ENCODE peak calls at places on chromosomes 7 and 10, in six cellular contexts. K is IMR-90, R is mucosa of descending colon, C is A673, O is stomach, V is cardiac muscle cell. I is an unnamed sample.
A peak's percentile ranks its signal among the peaks of the same experiment; 100 is the strongest.

GRCh38 chr7:11592699-11593098 is 239.3 kb downstream of the THSD7A start:
- DNase-seq in K (no peak), R (no peak), C (no peak), O (no peak), V (no peak), I (no peak)

GRCh38 chr7:36879021-36879420 is 154.7 kb upstream of the AOAH start:
- DNase-seq in K (no peak), R (no peak), C (no peak), O (no peak), V (no peak), I (no peak)

GRCh38 chr10:111209666-111210065 is 132.8 kb downstream of the ADRA2A start:
- DNase-seq in K (no peak), R (no peak), C (no peak), O (no peak), V (no peak), I (no peak)

GRCh38 chr7:70092314-70093303 is 494.3 kb downstream of the AUTS2 start:
- DNase-seq in K (peak; percentile 0), R (no peak), C (peak; percentile 86), O (no peak), V (peak; percentile 67), I (no peak)

GRCh38 chr7:4693152-4693551 is 11.1 kb downstream of the FOXK1 start:
- DNase-seq in K (no peak), R (no peak), C (no peak), O (no peak), V (no peak), I (no peak)

GRCh38 chr7:66741706-66742053 is 1.1 kb downstream of the RABGEF1 start:
- DNase-seq in K (peak; percentile 35), R (no peak), C (peak; percentile 45), O (no peak), V (peak; percentile 37), I (no peak)

GRCh38 chr7:101989101-101989500 is 171.7 kb downstream of the CUX1 start:
- DNase-seq in K (no peak), R (no peak), C (no peak), O (no peak), V (no peak), I (no peak)

GRCh38 chr10:96863922-96864543 is 31.9 kb downstream of the LCOR start:
- DNase-seq in K (peak; percentile 40), R (no peak), C (peak; percentile 31), O (no peak), V (peak; percentile 28), I (no peak)

GRCh38 chr7:30322656-30323355 is 38.4 kb downstream of the ZNRF2 start:
- DNase-seq in K (no peak), R (no peak), C (no peak), O (no peak), V (no peak), I (no peak)

GRCh38 chr7:51175992-51176388 is 140.6 kb downstream of the COBL start:
- DNase-seq in K (no peak), R (no peak), C (no peak), O (no peak), V (no peak), I (no peak)

GRCh38 chr7:29287366-29287765 is 92.8 kb downstream of the CHN2 start:
- DNase-seq in K (peak; percentile 31), R (no peak), C (no peak), O (no peak), V (peak; percentile 84), I (no peak)

GRCh38 chr10:87817291-87817872 is 644 bp downstream of the ATAD1 start:
- DNase-seq in K (peak; percentile 8), R (no peak), C (no peak), O (no peak), V (no peak), I (no peak)

GRCh38 chr7:102152672-102153585 is 133.7 kb upstream of the SH2B2 start:
- DNase-seq in K (peak; percentile 63), R (peak; percentile 51), C (no peak), O (no peak), V (peak; percentile 86), I (no peak)

GRCh38 chr7:37728747-37729146 is 45.2 kb downstream of the GPR141 start:
- DNase-seq in K (no peak), R (no peak), C (no peak), O (no peak), V (no peak), I (no peak)

GRCh38 chr7:134645935-134646334 is 718 bp upstream of the BPGM start:
- DNase-seq in K (peak; percentile 65), R (no peak), C (peak; percentile 19), O (no peak), V (peak; percentile 46), I (no peak)

GRCh38 chr7:68503400-68503799 is 1094.9 kb upstream of the AUTS2 start:
- DNase-seq in K (no peak), R (no peak), C (no peak), O (no peak), V (no peak), I (no peak)

GRCh38 chr7:129568240-129568639 is 43.3 kb upstream of the NRF1 start:
- DNase-seq in K (no peak), R (no peak), C (no peak), O (no peak), V (no peak), I (no peak)

GRCh38 chr7:23471090-23471859 is 984 bp upstream of the IGF2BP3 start:
- DNase-seq in K (peak; percentile 68), R (peak; percentile 53), C (peak; percentile 96), O (no peak), V (peak; percentile 82), I (no peak)

GRCh38 chr10:93566435-93567276 is at the start of gene FFAR4:
- DNase-seq in K (no peak), R (peak; percentile 80), C (no peak), O (peak; percentile 50), V (peak; percentile 8), I (peak; percentile 74)

GRCh38 chr10:77604063-77604462 is 33.5 kb downstream of the KCNMA1 start:
- DNase-seq in K (no peak), R (no peak), C (no peak), O (no peak), V (no peak), I (no peak)
- H3K4me1 ChIP-seq in K (peaks cover 27% of the 10 kb centered on the region), R (peaks cover 35% of the 10 kb centered on the region), C (no peaks in the 10 kb centered on the region), O (peaks cover 58% of the 10 kb centered on the region), V (no peaks in the 10 kb centered on the region), I (peaks cover 51% of the 10 kb centered on the region)

GRCh38 chr10:86415583-86415982 is 49.0 kb upstream of the GRID1 start:
- DNase-seq in K (no peak), R (no peak), C (no peak), O (no peak), V (no peak), I (no peak)
- H3K4me1 ChIP-seq in K (peaks cover 7% of the 10 kb centered on the region), R (no peaks in the 10 kb centered on the region), C (peaks cover 8% of the 10 kb centered on the region), O (peaks cover 41% of the 10 kb centered on the region), V (peaks cover 6% of the 10 kb centered on the region), I (peaks cover 20% of the 10 kb centered on the region)

DNA sequence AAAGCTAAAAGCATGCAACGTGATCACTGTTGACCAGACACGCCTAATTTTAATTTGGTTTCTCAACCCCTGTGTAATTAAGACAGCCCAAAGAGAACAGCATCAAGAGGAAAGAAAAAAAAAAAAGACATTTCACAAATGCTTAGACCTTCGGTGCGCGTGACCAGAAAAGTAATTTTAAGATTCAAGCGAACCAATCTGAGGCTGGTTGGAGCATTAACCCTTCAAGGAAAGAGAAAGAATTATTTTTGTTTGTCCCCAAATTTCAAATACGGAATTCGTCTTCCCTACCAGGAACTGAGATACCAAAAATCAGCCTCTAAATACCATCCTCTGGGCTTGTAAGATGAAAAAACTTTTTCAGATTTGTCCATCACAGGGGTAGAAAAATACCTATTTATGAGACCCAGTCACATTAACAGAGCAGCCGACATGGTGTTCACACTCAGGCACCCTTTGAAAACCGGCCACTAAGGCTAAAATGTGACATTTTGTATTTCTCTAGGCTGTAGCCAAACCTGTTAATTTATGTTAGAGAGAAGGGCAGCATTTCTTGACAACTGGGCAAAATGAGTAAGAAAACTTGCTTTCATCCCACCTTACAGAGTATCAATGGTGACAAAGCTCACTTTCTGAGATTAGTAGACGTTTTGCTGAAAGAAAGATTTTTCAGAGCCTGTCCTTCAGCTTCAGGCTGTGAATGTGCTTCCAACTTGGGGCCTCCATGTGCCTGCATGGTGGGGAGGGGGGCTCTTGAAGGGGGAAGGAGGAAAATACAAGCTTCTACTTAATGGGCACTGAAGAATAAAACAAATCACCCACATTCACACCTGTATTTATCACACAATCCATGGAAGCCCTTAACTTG is 179.9 kb upstream of the KLF14 start:
- DNase-seq in K (no peak), R (no peak), C (peak; percentile 13), O (no peak), V (no peak), I (no peak)
- H3K4me1 ChIP-seq in K (peaks cover 38% of the 10 kb centered on the region), R (peaks cover 47% of the 10 kb centered on the region), C (peaks cover 53% of the 10 kb centered on the region), O (peaks cover 96% of the 10 kb centered on the region), V (no peaks in the 10 kb centered on the region), I (peaks cover 85% of the 10 kb centered on the region)

DNA sequence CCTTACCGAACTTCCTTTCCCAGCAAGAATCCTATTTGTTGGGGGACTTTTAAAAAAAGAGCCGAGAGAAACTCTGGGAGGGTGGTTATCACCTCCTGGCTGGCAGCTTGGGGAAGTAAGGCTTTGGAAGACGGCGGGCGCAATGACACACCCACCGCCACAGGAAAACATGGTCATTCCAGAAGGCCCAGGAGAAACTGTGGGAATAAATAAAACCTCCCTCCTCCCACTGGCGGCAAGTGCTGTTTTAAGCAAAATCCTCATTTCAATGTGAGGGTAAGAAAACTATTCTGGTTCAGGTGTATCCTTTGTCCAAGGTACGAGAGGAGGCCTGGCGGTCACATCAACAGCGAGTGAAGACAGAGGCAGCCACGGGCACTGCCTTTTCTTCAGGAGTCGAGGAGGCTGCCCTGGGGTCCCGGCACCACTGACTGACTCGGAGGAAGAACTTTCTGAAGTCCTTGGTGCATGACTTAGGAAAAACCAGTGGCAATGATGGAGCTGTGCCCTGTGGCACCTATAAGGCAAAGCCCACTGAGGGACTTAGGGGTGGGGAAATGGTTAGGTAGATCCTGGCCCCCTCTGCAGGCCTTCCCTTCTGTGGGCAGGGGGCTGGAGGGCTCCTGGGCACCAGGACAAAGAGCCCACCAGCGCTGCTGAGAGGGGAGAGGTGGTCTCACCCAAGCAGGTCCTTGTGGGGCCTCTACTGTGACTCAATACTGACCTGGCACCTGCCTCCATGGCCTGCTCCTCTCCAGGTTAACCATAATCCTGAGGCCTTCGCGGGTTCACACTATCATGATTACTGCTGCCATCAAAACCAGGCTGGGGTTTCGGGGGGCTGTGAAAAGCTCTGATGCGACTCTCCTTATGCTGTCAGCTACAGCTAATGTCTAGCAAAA is 21.4 kb downstream of the DNAJB12 start:
- DNase-seq in K (no peak), R (peak; percentile 34), C (no peak), O (no peak), V (no peak), I (no peak)
- H3K4me1 ChIP-seq in K (peaks cover 22% of the 10 kb centered on the region), R (peaks cover 42% of the 10 kb centered on the region), C (peaks cover 36% of the 10 kb centered on the region), O (peaks cover 88% of the 10 kb centered on the region), V (peaks cover 47% of the 10 kb centered on the region), I (peaks cover 86% of the 10 kb centered on the region)

GRCh38 chr10:131115321-131115720 is 196.2 kb downstream of the TCERG1L start:
- DNase-seq in K (no peak), R (no peak), C (no peak), O (no peak), V (no peak), I (no peak)
- H3K4me1 ChIP-seq in K (no peaks in the 10 kb centered on the region), R (no peaks in the 10 kb centered on the region), C (no peaks in the 10 kb centered on the region), O (no peaks in the 10 kb centered on the region), V (no peaks in the 10 kb centered on the region), I (no peaks in the 10 kb centered on the region)

DNA sequence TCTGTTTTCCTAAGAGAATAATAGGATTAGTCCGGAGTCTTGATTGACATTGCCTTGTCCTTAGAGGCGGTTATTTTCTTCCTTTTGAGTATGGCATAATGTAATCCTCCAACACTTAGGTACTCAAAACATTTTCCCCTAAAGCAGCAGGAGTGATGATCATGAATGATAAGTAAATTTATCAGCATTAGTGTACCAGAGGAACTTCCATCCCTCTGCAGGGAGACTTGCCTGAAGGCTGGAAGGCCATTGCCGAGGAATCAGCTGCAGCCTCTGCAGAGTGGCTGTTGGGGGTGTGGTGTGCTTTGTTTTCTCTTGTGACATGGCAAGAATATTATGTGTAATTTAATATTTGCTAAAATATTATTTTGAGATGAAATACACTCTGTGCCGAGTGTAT is 56.8 kb downstream of the RAB11FIP2 start:
- DNase-seq in K (no peak), R (no peak), C (no peak), O (no peak), V (no peak), I (no peak)
- H3K4me1 ChIP-seq in K (no peaks in the 10 kb centered on the region), R (no peaks in the 10 kb centered on the region), C (no peaks in the 10 kb centered on the region), O (no peaks in the 10 kb centered on the region), V (no peaks in the 10 kb centered on the region), I (no peaks in the 10 kb centered on the region)

I was measured in tibial artery.